ENCODE peak calls at places on chromosomes 16 and 17, in nine cellular contexts. G is NT2/D1; J is effector CD4-positive, alpha-beta T cell; E is stimulated activated CD4-positive, alpha-beta T cell treated with anti-CD3 and anti-CD28 coated beads, Interleukin-2, amount 100 ng/mL, for 48 hours; O is Karpas-422; X is anterior cingulate cortex; M is ELR; H is activated CD4-positive, CD25-positive, alpha-beta regulatory T cell treated with anti-CD3 and anti-CD28 coated beads, Interleukin-2, amount 50 U/mL, for 72 hours; I is NCI-H774. D is an unnamed sample.

GRCh38 chr16:77211880-77212735 is 12.9 kb downstream of the SYCE1L start:
- DNase-seq in G (peak; percentile 84), J (peak; percentile 71), E (peak; percentile 35), O (peak; percentile 83), X (no peak), M (peak; percentile 8), H (peak; percentile 75), I (peak; percentile 75), D (peak; percentile 26)

GRCh38 chr16:87422106-87422505 is 30.0 kb downstream of the MAP1LC3B start:
- DNase-seq in G (no peak), J (no peak), E (no peak), O (no peak), X (no peak), M (no peak), H (no peak), I (no peak), D (no peak)

GRCh38 chr16:69745959-69746358 is 8.8 kb downstream of the NOB1 start:
- DNase-seq in G (no peak), J (no peak), E (no peak), O (no peak), X (no peak), M (no peak), H (no peak), I (no peak), D (no peak)

GRCh38 chr16:9328386-9328785 is 236.9 kb downstream of the HAPSTR1 start:
- DNase-seq in G (no peak), J (no peak), E (no peak), O (no peak), X (no peak), M (no peak), H (no peak), I (no peak), D (no peak)

GRCh38 chr16:71484006-71484893 is 4.9 kb downstream of the ZNF19 start:
- DNase-seq in G (peak; percentile 76), J (peak; percentile 71), E (peak; percentile 71), O (peak; percentile 95), X (peak; percentile 86), M (peak; percentile 93), H (peak; percentile 71), I (peak; percentile 66), D (peak; percentile 86)

GRCh38 chr16:21130811-21131210 is 19.8 kb downstream of the DNAH3 start:
- DNase-seq in G (peak; percentile 32), J (no peak), E (no peak), O (no peak), X (no peak), M (no peak), H (no peak), I (no peak), D (no peak)

GRCh38 chr16:8878523-8878911 is 3.6 kb upstream of the LITAFD start:
- DNase-seq in G (no peak), J (no peak), E (no peak), O (no peak), X (no peak), M (peak; percentile 89), H (no peak), I (no peak), D (no peak)

GRCh38 chr16:66079671-66080070 is 286.8 kb upstream of the CDH5 start:
- DNase-seq in G (no peak), J (no peak), E (no peak), O (no peak), X (no peak), M (no peak), H (no peak), I (no peak), D (no peak)

GRCh38 chr17:34299918-34300600 is 14.5 kb downstream of the CCL11 start:
- DNase-seq in G (no peak), J (no peak), E (no peak), O (no peak), X (no peak), M (peak; percentile 27), H (no peak), I (no peak), D (no peak)

GRCh38 chr16:9134739-9135138 is 43.3 kb downstream of the HAPSTR1 start:
- DNase-seq in G (peak; percentile 63), J (peak; percentile 44), E (peak; percentile 47), O (peak; percentile 79), X (no peak), M (peak; percentile 72), H (peak; percentile 47), I (no peak), D (peak; percentile 26)

GRCh38 chr17:45794840-45795239 is 10.7 kb downstream of the CRHR1 start:
- DNase-seq in G (no peak), J (no peak), E (no peak), O (no peak), X (no peak), M (peak; percentile 20), H (no peak), I (no peak), D (no peak)